ENCODE peak calls at places on chromosome 17, in six cellular contexts. One of them, this sample, is unnamed.
A peak's percentile ranks its signal among the peaks of the same experiment; 100 is the strongest.

GRCh38 chr17:68501074-68501473 is 11.2 kb upstream of the PRKAR1A start:
- DNase-seq in WTC11: no peak
- DNase-seq in A549: no peak
- DNase-seq in HepG2: no peak
- DNase-seq in H1: no peak
- DNase-seq in endothelial cell of umbilical vein: no peak
- DNase-seq in this sample: no peak

GRCh38 chr17:78117027-78117981 is 11.3 kb downstream of the TMC6 start:
- DNase-seq in WTC11: peak; percentile 76
- DNase-seq in A549: no peak
- DNase-seq in HepG2: no peak
- DNase-seq in H1: no peak
- DNase-seq in endothelial cell of umbilical vein: no peak
- DNase-seq in this sample: no peak

GRCh38 chr17:28493467-28493866 is 12.7 kb upstream of the FOXN1 start:
- DNase-seq in WTC11: no peak
- DNase-seq in A549: no peak
- DNase-seq in HepG2: no peak
- DNase-seq in H1: no peak
- DNase-seq in endothelial cell of umbilical vein: no peak
- DNase-seq in this sample: no peak

GRCh38 chr17:37110012-37110701 is 161.4 kb downstream of the AATF start:
- DNase-seq in WTC11: no peak
- DNase-seq in A549: no peak
- DNase-seq in HepG2: no peak
- DNase-seq in H1: no peak
- DNase-seq in endothelial cell of umbilical vein: peak; percentile 16
- DNase-seq in this sample: no peak

GRCh38 chr17:40559016-40559853 is 6.0 kb downstream of the CCR7 start:
- DNase-seq in WTC11: peak; percentile 10
- DNase-seq in A549: no peak
- DNase-seq in HepG2: no peak
- DNase-seq in H1: no peak
- DNase-seq in endothelial cell of umbilical vein: no peak
- DNase-seq in this sample: no peak

GRCh38 chr17:61475726-61476125 is 23.5 kb downstream of the TBX4 start:
- DNase-seq in WTC11: no peak
- DNase-seq in A549: no peak
- DNase-seq in HepG2: no peak
- DNase-seq in H1: no peak
- DNase-seq in endothelial cell of umbilical vein: no peak
- DNase-seq in this sample: no peak

GRCh38 chr17:32274643-32275042 is 9.0 kb downstream of the RHBDL3 start:
- DNase-seq in WTC11: no peak
- DNase-seq in A549: no peak
- DNase-seq in HepG2: no peak
- DNase-seq in H1: no peak
- DNase-seq in endothelial cell of umbilical vein: no peak
- DNase-seq in this sample: no peak

GRCh38 chr17:32458367-32458766 is 14.1 kb downstream of the PSMD11 start:
- DNase-seq in WTC11: no peak
- DNase-seq in A549: no peak
- DNase-seq in HepG2: no peak
- DNase-seq in H1: no peak
- DNase-seq in endothelial cell of umbilical vein: no peak
- DNase-seq in this sample: no peak

GRCh38 chr17:39663688-39664580 is 1.2 kb upstream of the TCAP start:
- DNase-seq in WTC11: peak; percentile 76
- DNase-seq in A549: peak; percentile 70
- DNase-seq in HepG2: peak; percentile 50
- DNase-seq in H1: no peak
- DNase-seq in endothelial cell of umbilical vein: no peak
- DNase-seq in this sample: peak; percentile 80

GRCh38 chr17:33753452-33753851 is 460.4 kb upstream of the ASIC2 start:
- DNase-seq in WTC11: no peak
- DNase-seq in A549: peak; percentile 16
- DNase-seq in HepG2: no peak
- DNase-seq in H1: no peak
- DNase-seq in endothelial cell of umbilical vein: no peak
- DNase-seq in this sample: no peak
- TF ChIP-seq JUN in WTC11: no peak
- TF ChIP-seq JUN in A549: no peak
- TF ChIP-seq JUN in HepG2: no peak
- TF ChIP-seq JUN in H1: no peak
- TF ChIP-seq JUN in endothelial cell of umbilical vein: no peak
- TF ChIP-seq JUN in this sample: no peak

DNA sequence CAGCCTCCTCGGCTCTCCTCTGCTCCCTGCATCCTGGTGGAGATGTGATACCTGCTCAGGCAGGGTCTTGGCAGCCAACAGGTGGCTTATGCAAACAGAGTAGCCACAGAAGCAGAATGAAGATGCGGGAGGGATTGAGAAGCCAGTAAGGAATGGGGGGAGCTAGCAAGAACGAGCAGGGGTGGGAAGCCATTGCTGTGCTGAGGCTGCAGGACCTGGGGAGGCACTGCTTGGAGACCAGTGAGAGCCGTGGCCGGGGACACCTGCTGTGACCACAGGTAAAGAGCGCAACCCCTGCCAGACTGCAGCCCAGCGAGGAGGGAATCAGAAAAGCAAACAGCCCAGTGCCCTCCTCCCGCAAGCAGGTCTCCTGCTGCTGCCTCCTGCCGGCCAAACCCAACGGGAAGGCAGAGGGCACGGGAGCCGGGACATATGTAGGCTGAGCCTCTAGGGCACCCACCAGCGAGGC is 14.7 kb downstream of the AIPL1 start:
- DNase-seq in WTC11: peak; percentile 74
- DNase-seq in A549: peak; percentile 44
- DNase-seq in HepG2: no peak
- DNase-seq in H1: no peak
- DNase-seq in endothelial cell of umbilical vein: no peak
- DNase-seq in this sample: no peak
- TF ChIP-seq JUN in WTC11: no peak
- TF ChIP-seq JUN in A549: no peak
- TF ChIP-seq JUN in HepG2: no peak
- TF ChIP-seq JUN in H1: no peak
- TF ChIP-seq JUN in endothelial cell of umbilical vein: no peak
- TF ChIP-seq JUN in this sample: no peak

GRCh38 chr17:74040729-74041128 is 162.7 kb upstream of the RPL38 start:
- DNase-seq in WTC11: no peak
- DNase-seq in A549: no peak
- DNase-seq in HepG2: no peak
- DNase-seq in H1: no peak
- DNase-seq in endothelial cell of umbilical vein: no peak
- DNase-seq in this sample: no peak

GRCh38 chr17:74040291-74040690 is 163.2 kb upstream of the RPL38 start:
- DNase-seq in WTC11: no peak
- DNase-seq in A549: no peak
- DNase-seq in HepG2: no peak
- DNase-seq in H1: no peak
- DNase-seq in endothelial cell of umbilical vein: no peak
- DNase-seq in this sample: no peak

GRCh38 chr17:74032222-74032621 is 171.3 kb upstream of the RPL38 start:
- DNase-seq in WTC11: no peak
- DNase-seq in A549: no peak
- DNase-seq in HepG2: no peak
- DNase-seq in H1: no peak
- DNase-seq in endothelial cell of umbilical vein: no peak
- DNase-seq in this sample: no peak

GRCh38 chr17:74042241-74042640 is 161.2 kb upstream of the RPL38 start:
- DNase-seq in WTC11: no peak
- DNase-seq in A549: no peak
- DNase-seq in HepG2: no peak
- DNase-seq in H1: no peak
- DNase-seq in endothelial cell of umbilical vein: no peak
- DNase-seq in this sample: no peak

GRCh38 chr17:74037320-74037719 is 166.2 kb upstream of the RPL38 start:
- DNase-seq in WTC11: no peak
- DNase-seq in A549: peak; percentile 78
- DNase-seq in HepG2: no peak
- DNase-seq in H1: no peak
- DNase-seq in endothelial cell of umbilical vein: no peak
- DNase-seq in this sample: peak; percentile 13
- TF ChIP-seq JUN in WTC11: no peak
- TF ChIP-seq JUN in A549: no peak
- TF ChIP-seq JUN in HepG2: no peak
- TF ChIP-seq JUN in H1: no peak
- TF ChIP-seq JUN in endothelial cell of umbilical vein: no peak
- TF ChIP-seq JUN in this sample: no peak

DNA sequence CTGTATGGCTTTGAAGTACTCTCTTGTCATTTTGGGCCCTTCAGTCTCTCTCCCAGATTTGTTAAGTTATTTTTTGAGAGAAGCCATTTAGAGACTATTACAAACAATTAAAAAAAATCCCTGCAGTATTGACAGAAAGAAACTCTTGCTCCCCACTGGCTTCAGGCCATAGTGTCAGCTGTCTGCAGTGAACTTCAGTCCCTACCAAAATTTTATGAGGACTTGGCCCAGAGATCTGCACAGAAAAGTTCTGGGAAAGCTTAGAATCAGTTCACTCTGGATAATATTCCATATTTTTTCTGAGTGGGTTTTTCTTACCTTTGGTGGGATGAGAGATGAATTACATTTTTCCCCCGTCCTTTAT is 30.9 kb upstream of the SUPT4H1 start:
- DNase-seq in WTC11: no peak
- DNase-seq in A549: no peak
- DNase-seq in HepG2: no peak
- DNase-seq in H1: no peak
- DNase-seq in endothelial cell of umbilical vein: no peak
- DNase-seq in this sample: no peak
- TF ChIP-seq JUN in WTC11: no peak
- TF ChIP-seq JUN in A549: no peak
- TF ChIP-seq JUN in HepG2: no peak
- TF ChIP-seq JUN in H1: no peak
- TF ChIP-seq JUN in endothelial cell of umbilical vein: no peak
- TF ChIP-seq JUN in this sample: no peak

DNA sequence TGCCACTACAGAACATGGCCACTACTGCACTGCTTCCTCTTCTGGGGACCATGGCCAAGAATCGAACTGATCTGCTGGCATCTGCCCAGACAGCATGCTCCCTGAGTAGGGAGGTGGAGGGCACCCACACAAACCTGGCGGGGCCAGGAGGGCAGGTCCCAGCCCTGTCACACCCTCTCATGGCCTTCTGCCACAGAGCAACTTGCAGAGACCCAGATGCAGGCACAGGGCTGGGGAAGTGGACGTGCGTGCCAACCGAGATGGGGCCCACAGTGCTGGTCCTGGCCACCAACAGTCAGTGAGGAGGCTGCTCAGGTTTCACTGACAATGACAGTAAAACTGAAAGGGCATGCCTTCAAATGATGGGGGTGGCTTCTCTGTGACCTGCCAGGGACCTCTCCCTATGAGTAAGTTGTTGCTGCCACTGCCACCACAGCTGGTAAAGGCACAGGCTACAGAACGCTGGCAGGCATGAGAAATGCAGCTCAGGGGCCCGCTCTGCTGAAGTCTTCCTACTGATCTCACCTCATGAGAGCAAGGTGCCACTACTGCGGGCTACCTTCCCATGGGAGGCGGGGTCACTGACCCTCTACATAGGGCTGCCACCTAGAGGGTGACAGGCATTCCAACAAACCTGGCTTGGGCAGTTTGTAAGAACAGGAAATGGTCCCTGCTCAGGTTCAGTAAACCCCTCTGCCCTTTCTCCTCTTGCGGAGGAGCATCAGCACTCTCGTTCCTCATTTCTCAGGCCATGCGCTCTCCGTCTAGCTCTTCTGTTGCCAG is 15.5 kb downstream of the HIC1 start:
- DNase-seq in WTC11: peak; percentile 58
- DNase-seq in A549: no peak
- DNase-seq in HepG2: no peak
- DNase-seq in H1: no peak
- DNase-seq in endothelial cell of umbilical vein: no peak
- DNase-seq in this sample: no peak
- TF ChIP-seq JUN in WTC11: no peak
- TF ChIP-seq JUN in A549: no peak
- TF ChIP-seq JUN in HepG2: no peak
- TF ChIP-seq JUN in H1: no peak
- TF ChIP-seq JUN in endothelial cell of umbilical vein: no peak
- TF ChIP-seq JUN in this sample: no peak